ENCODE peak calls at places on chromosomes 13 and 19, in four cellular contexts. L is neural progenitor cell, M is HCT116, G is GM23248. X is an unnamed sample.

GRCh38 chr19:6127716-6128335 is 7.6 kb upstream of the ACSBG2 start:
- DNase-seq in L (no peak), M (no peak), G (peak), X (no peak)

GRCh38 chr19:8126008-8126407 is 23.4 kb downstream of the FBN3 start:
- DNase-seq in L (no peak), M (no peak), G (no peak), X (no peak)

GRCh38 chr19:30696514-30696913 is 324.3 kb downstream of the ZNF536 start:
- DNase-seq in L (peak), M (no peak), G (no peak), X (no peak)

GRCh38 chr13:113458218-113459065 is 5.2 kb upstream of the ADPRHL1 start:
- DNase-seq in L (peak), M (no peak), G (peak), X (no peak)

GRCh38 chr13:89565711-89566110 is 1781.8 kb upstream of the MIR17HG start:
- DNase-seq in L (no peak), M (no peak), G (no peak), X (no peak)

GRCh38 chr19:35421362-35421761 is 26.7 kb upstream of the FFAR2 start:
- DNase-seq in L (no peak), M (no peak), G (no peak), X (no peak)

GRCh38 chr13:79398915-79399314 is 7.1 kb downstream of the RBM26 start:
- DNase-seq in L (no peak), M (no peak), G (peak), X (peak)

GRCh38 chr13:44474122-44474910 is 100.7 kb downstream of the SERP2 start:
- DNase-seq in L (no peak), M (peak), G (peak), X (no peak)

GRCh38 chr13:72504026-72504925 is 223.2 kb downstream of the MZT1 start:
- DNase-seq in L (peak), M (no peak), G (no peak), X (no peak)

GRCh38 chr13:113059891-113060290 is 45.7 kb upstream of the F7 start:
- DNase-seq in L (no peak), M (no peak), G (no peak), X (no peak)

GRCh38 chr13:106274551-106275208 is 260.8 kb downstream of the EFNB2 start:
- DNase-seq in L (no peak), M (no peak), G (peak), X (peak)

GRCh38 chr19:48608798-48609263 is 2.3 kb downstream of the SPACA4 start:
- DNase-seq in L (peak), M (peak), G (peak), X (no peak)

GRCh38 chr13:66364346-66364745 is 865.8 kb downstream of the PCDH9 start:
- DNase-seq in L (no peak), M (no peak), G (no peak), X (no peak)

GRCh38 chr19:14394167-14394566 is 12.9 kb downstream of the ADGRE5 start:
- DNase-seq in L (no peak), M (no peak), G (no peak), X (no peak)

GRCh38 chr13:100530645-100531044 is 57.9 kb downstream of the GGACT start:
- DNase-seq in L (no peak), M (no peak), G (peak), X (no peak)

GRCh38 chr13:108352599-108352998 is 83.1 kb downstream of the TNFSF13B start:
- DNase-seq in L (no peak), M (no peak), G (no peak), X (no peak)

GRCh38 chr19:35457173-35457572 is 9.1 kb downstream of the FFAR2 start:
- DNase-seq in L (no peak), M (no peak), G (no peak), X (no peak)

GRCh38 chr13:113666324-113666660 is 727 bp upstream of the GRK1 start:
- DNase-seq in L (no peak), M (no peak), G (no peak), X (no peak)

GRCh38 chr19:18991468-18991867 is 41.8 kb downstream of the SUGP2 start:
- DNase-seq in L (no peak), M (no peak), G (no peak), X (no peak)

GRCh38 chr19:18987456-18987855 is 45.9 kb downstream of the SUGP2 start:
- DNase-seq in L (no peak), M (no peak), G (no peak), X (no peak)

GRCh38 chr19:18990128-18990708 is 43.1 kb downstream of the SUGP2 start:
- DNase-seq in L (no peak), M (no peak), G (no peak), X (no peak)

GRCh38 chr19:18991050-18991449 is 42.3 kb downstream of the SUGP2 start:
- DNase-seq in L (no peak), M (no peak), G (no peak), X (no peak)

GRCh38 chr19:18989316-18989715 is 44.0 kb downstream of the SUGP2 start:
- DNase-seq in L (no peak), M (no peak), G (no peak), X (no peak)
- H3K9ac ChIP-seq in L (no peak), M (no peak), G (no peak), X (no peak)

GRCh38 chr13:110560606-110561334 is 752 bp downstream of the RAB20 start:
- DNase-seq in L (peak), M (no peak), G (peak), X (peak)
- TF ChIP-seq EZH2 in L (no peak), M (no peak), G (no peak), X (no peak)

GRCh38 chr19:42247631-42248199 is 5.3 kb upstream of the GSK3A start:
- DNase-seq in L (no peak), M (no peak), G (no peak), X (no peak)
- H3K9ac ChIP-seq in L (no peak), M (no peak), G (peak), X (no peak)

GRCh38 chr19:58367698-58368454 is 5.3 kb upstream of the ZNF497 start:
- DNase-seq in L (no peak), M (no peak), G (no peak), X (no peak)
- TF ChIP-seq EZH2 in L (no peak), M (no peak), G (no peak), X (no peak)

GRCh38 chr13:22967669-22968068 is 213.1 kb upstream of the SGCG start:
- DNase-seq in L (no peak), M (no peak), G (no peak), X (no peak)
- H3K9ac ChIP-seq in L (no peak), M (no peak), G (no peak), X (no peak)

X was measured in mammary epithelial cell.